ENCODE peak calls at places on chromosomes 2 and 18, in nine cellular contexts. X is GM23338; D is H9; I is mammary epithelial cell; L is A673; Y is right atrium auricular region; W is endodermal cell; H is thyroid gland; S is CD4-positive, CD25-positive, alpha-beta regulatory T cell. B is an unnamed sample. For H3K4me1, the result is how much of the 10 kb centered on the place peaks cover.

GRCh38 chr2:113891265-113891959 is 1.5 kb downstream of the ACTR3 start:
- DNase-seq in X (no peak), D (no peak), I (no peak), L (no peak), Y (no peak), W (no peak), H (no peak), S (no peak), B (no peak)

GRCh38 chr2:232365621-232366321 is 12.8 kb upstream of the ALPP start:
- DNase-seq in X (peak), D (peak), I (peak), L (no peak), Y (no peak), W (peak), H (no peak), S (no peak), B (peak)

GRCh38 chr2:37984589-37984988 is 59.5 kb downstream of the RMDN2 start:
- DNase-seq in X (peak), D (no peak), I (no peak), L (no peak), Y (no peak), W (no peak), H (no peak), S (no peak), B (no peak)

GRCh38 chr2:112021781-112022231 is 33.3 kb upstream of the TMEM87B start:
- DNase-seq in X (no peak), D (no peak), I (no peak), L (no peak), Y (no peak), W (no peak), H (no peak), S (no peak), B (no peak)

GRCh38 chr2:84288335-84288734 is 170.7 kb downstream of the SUCLG1 start:
- DNase-seq in X (peak), D (peak), I (no peak), L (no peak), Y (no peak), W (peak), H (no peak), S (no peak), B (no peak)

GRCh38 chr2:240913810-240914644 is 7.9 kb downstream of the CROCC2 start:
- DNase-seq in X (peak), D (peak), I (no peak), L (peak), Y (peak), W (peak), H (peak), S (peak), B (no peak)

GRCh38 chr18:60331890-60332289 is 40.7 kb downstream of the MC4R start:
- DNase-seq in X (no peak), D (no peak), I (no peak), L (peak), Y (no peak), W (no peak), H (no peak), S (no peak), B (no peak)

GRCh38 chr2:108786354-108787208 is at the start of gene CCDC138:
- DNase-seq in X (peak), D (peak), I (peak), L (peak), Y (peak), W (peak), H (peak), S (peak), B (peak)

GRCh38 chr18:62187543-62188378 is 706 bp downstream of the RELCH start:
- DNase-seq in X (peak), D (peak), I (peak), L (peak), Y (no peak), W (peak), H (peak), S (no peak), B (no peak)

GRCh38 chr18:75336767-75337166 is 90.7 kb downstream of the SMIM21 start:
- DNase-seq in X (no peak), D (no peak), I (no peak), L (no peak), Y (no peak), W (no peak), H (no peak), S (no peak), B (no peak)

GRCh38 chr2:237859082-237859433 is 365 bp upstream of the RAMP1 start:
- DNase-seq in X (peak), D (no peak), I (no peak), L (no peak), Y (no peak), W (peak), H (no peak), S (no peak), B (no peak)
- H3K27ac ChIP-seq in X (no peak), D (no peak), I (no peak), L (peak), Y (peak), W (no peak), H (no peak), S (no peak), B (no peak)

GRCh38 chr18:11991021-11991770 is 9.9 kb downstream of the IMPA2 start:
- DNase-seq in X (no peak), D (no peak), I (no peak), L (no peak), Y (no peak), W (no peak), H (no peak), S (no peak), B (no peak)
- H3K4me1 ChIP-seq in X (under half), D (under half), I (under half), L (under half), Y (under half), W (under half), H (half or more), S (under half), B (under half)

GRCh38 chr2:126857502-126857901 is 41.2 kb upstream of the TEX51 start:
- DNase-seq in X (no peak), D (no peak), I (no peak), L (no peak), Y (no peak), W (peak), H (no peak), S (no peak), B (no peak)
- H3K27ac ChIP-seq in X (no peak), D (no peak), I (no peak), L (no peak), Y (no peak), W (no peak), H (no peak), S (no peak), B (no peak)

GRCh38 chr2:239327536-239328305 is 73.1 kb downstream of the HDAC4 start:
- DNase-seq in X (no peak), D (peak), I (no peak), L (no peak), Y (peak), W (no peak), H (no peak), S (no peak), B (peak)
- H3K4me1 ChIP-seq in X (under half), D (under half), I (under half), L (under half), Y (under half), W (under half), H (half or more), S (under half), B (under half)

B was measured in foreskin keratinocyte.